ENCODE peak calls at places on chromosome 20, in ten cellular contexts. U is tibial nerve, D is transverse colon, Y is A549, P is GM12892, T is HCT116, I is heart left ventricle, B is Peyer's patch, N is NB4, J is spleen. Q is an unnamed sample.

GRCh38 chr20:3115190-3116107 is 30.9 kb upstream of the AVP start:
- DNase-seq in U (no peak), D (no peak), Y (peak), P (peak), T (peak), I (peak), B (no peak), N (peak), J (no peak), Q (no peak)

GRCh38 chr20:42219005-42219404 is 600.8 kb upstream of the CHD6 start:
- DNase-seq in U (no peak), D (no peak), Y (no peak), P (no peak), T (no peak), I (no peak), B (no peak), N (no peak), J (no peak), Q (no peak)

GRCh38 chr20:32585011-32585518 is at the start of gene NOL4L:
- DNase-seq in U (no peak), D (no peak), Y (no peak), P (no peak), T (no peak), I (peak), B (peak), N (peak), J (peak), Q (no peak)

GRCh38 chr20:15339264-15339663 is 1001.9 kb upstream of the FLRT3 start:
- DNase-seq in U (no peak), D (no peak), Y (no peak), P (no peak), T (no peak), I (no peak), B (no peak), N (no peak), J (no peak), Q (no peak)

GRCh38 chr20:5638023-5638422 is 112.2 kb upstream of the SHLD1 start:
- DNase-seq in U (no peak), D (no peak), Y (no peak), P (no peak), T (no peak), I (no peak), B (no peak), N (no peak), J (no peak), Q (no peak)

GRCh38 chr20:10369723-10370090 is 64.3 kb downstream of the MKKS start:
- DNase-seq in U (no peak), D (peak), Y (peak), P (no peak), T (no peak), I (no peak), B (no peak), N (no peak), J (no peak), Q (no peak)

GRCh38 chr20:37178839-37179670 is at the start of the genes MROH8 and RPN2:
- DNase-seq in U (peak), D (peak), Y (peak), P (peak), T (peak), I (peak), B (peak), N (peak), J (peak), Q (peak)

GRCh38 chr20:62838511-62838910 is 21.7 kb downstream of the COL9A3 start:
- DNase-seq in U (no peak), D (peak), Y (no peak), P (no peak), T (no peak), I (no peak), B (peak), N (no peak), J (peak), Q (no peak)

GRCh38 chr20:4026093-4026601 is 10.8 kb upstream of the RNF24 start:
- DNase-seq in U (no peak), D (no peak), Y (no peak), P (no peak), T (no peak), I (no peak), B (no peak), N (peak), J (no peak), Q (peak)

GRCh38 chr20:11895832-11896484 is 21.7 kb upstream of the BTBD3 start:
- DNase-seq in U (no peak), D (no peak), Y (no peak), P (no peak), T (no peak), I (no peak), B (no peak), N (no peak), J (no peak), Q (no peak)

GRCh38 chr20:2713285-2713684 is 20.7 kb downstream of the EBF4 start:
- DNase-seq in U (no peak), D (no peak), Y (peak), P (no peak), T (no peak), I (no peak), B (no peak), N (peak), J (no peak), Q (no peak)

GRCh38 chr20:63699466-63700198 is 3.2 kb downstream of the TNFRSF6B start:
- DNase-seq in U (peak), D (no peak), Y (no peak), P (no peak), T (no peak), I (peak), B (no peak), N (peak), J (peak), Q (no peak)

GRCh38 chr20:9576695-9577094 is 62.3 kb downstream of the LAMP5 start:
- DNase-seq in U (no peak), D (no peak), Y (no peak), P (no peak), T (no peak), I (no peak), B (no peak), N (no peak), J (no peak), Q (no peak)

GRCh38 chr20:31568041-31568731 is 36.9 kb upstream of the ID1 start:
- DNase-seq in U (no peak), D (no peak), Y (no peak), P (no peak), T (no peak), I (no peak), B (no peak), N (no peak), J (peak), Q (no peak)

GRCh38 chr20:31568773-31569162 is 36.3 kb upstream of the ID1 start:
- DNase-seq in U (no peak), D (no peak), Y (no peak), P (no peak), T (no peak), I (no peak), B (no peak), N (no peak), J (no peak), Q (no peak)

GRCh38 chr20:31569163-31570020 is 35.7 kb upstream of the ID1 start:
- DNase-seq in U (peak), D (peak), Y (peak), P (no peak), T (no peak), I (peak), B (peak), N (peak), J (peak), Q (no peak)

GRCh38 chr20:31570735-31571617 is 34.1 kb upstream of the ID1 start:
- DNase-seq in U (peak), D (peak), Y (no peak), P (no peak), T (no peak), I (peak), B (no peak), N (no peak), J (peak), Q (no peak)

DNA sequence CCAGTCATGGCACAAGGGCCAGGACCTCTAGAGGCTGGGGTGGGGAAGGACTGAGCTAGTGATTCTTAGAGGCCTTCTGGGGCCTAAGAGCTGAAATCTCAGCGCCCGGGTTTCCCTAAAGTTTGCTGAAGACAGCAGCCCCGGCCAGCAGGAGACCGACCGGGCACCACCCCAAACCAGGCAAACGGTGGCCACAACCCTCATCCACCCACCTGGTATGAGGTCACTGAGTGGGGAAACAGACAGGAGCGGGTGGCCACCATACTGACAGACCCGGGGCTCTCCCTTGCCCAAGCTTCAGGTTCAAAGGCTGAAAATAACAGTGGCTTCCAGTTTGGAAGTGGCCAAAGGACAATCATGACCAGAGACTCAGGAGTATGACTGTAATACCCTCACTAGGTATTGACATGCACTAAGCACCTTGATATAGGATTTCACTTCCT is 35.0 kb upstream of the ID1 start:
- DNase-seq in U (no peak), D (no peak), Y (no peak), P (no peak), T (no peak), I (no peak), B (no peak), N (no peak), J (no peak), Q (no peak)
- TF ChIP-seq POLR2A in U (no peak), D (no peak), Y (no peak), P (no peak), T (no peak), I (no peak), B (no peak), N (no peak), J (no peak), Q (no peak)

DNA sequence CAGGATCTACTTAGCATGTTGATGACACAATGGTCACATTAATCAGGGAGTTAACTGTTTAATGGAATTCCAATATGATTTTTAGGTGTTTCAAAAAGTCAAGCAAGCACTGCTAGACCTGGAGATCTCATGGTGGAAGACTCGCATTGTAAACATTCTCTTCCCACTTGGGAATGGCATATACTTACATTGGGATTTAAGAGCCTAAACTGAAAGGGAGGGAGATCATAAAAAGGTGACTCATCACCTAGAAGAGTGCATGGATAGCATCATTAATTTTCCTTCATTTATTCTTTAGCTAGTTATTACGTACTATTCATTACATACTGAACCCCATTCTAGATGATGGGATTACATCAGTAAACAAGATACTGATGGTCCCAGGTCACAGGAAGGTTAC is 185.4 kb downstream of the TASP1 start:
- DNase-seq in U (no peak), D (no peak), Y (no peak), P (no peak), T (no peak), I (no peak), B (no peak), N (no peak), J (no peak), Q (no peak)
- TF ChIP-seq POLR2A in U (no peak), D (no peak), Y (no peak), P (no peak), T (no peak), I (no peak), B (no peak), N (no peak), J (no peak), Q (no peak)

GRCh38 chr20:25296094-25297093 is 48.5 kb downstream of the PYGB start:
- DNase-seq in U (no peak), D (peak), Y (peak), P (peak), T (no peak), I (no peak), B (no peak), N (peak), J (peak), Q (no peak)
- TF ChIP-seq POLR2A in U (no peak), D (no peak), Y (peak), P (peak), T (no peak), I (no peak), B (no peak), N (no peak), J (no peak), Q (no peak)

GRCh38 chr20:22568872-22569344 is 15.5 kb downstream of the FOXA2 start:
- DNase-seq in U (no peak), D (peak), Y (no peak), P (no peak), T (no peak), I (no peak), B (no peak), N (no peak), J (no peak), Q (no peak)

GRCh38 chr20:22562620-22563019 is 21.8 kb downstream of the FOXA2 start:
- DNase-seq in U (no peak), D (no peak), Y (no peak), P (no peak), T (no peak), I (no peak), B (no peak), N (no peak), J (no peak), Q (no peak)

GRCh38 chr20:22567944-22568871 is 16.2 kb downstream of the FOXA2 start:
- DNase-seq in U (no peak), D (no peak), Y (no peak), P (no peak), T (no peak), I (no peak), B (no peak), N (no peak), J (no peak), Q (no peak)

GRCh38 chr20:22563062-22563965 is 21.1 kb downstream of the FOXA2 start:
- DNase-seq in U (no peak), D (no peak), Y (no peak), P (no peak), T (no peak), I (no peak), B (no peak), N (no peak), J (no peak), Q (no peak)

DNA sequence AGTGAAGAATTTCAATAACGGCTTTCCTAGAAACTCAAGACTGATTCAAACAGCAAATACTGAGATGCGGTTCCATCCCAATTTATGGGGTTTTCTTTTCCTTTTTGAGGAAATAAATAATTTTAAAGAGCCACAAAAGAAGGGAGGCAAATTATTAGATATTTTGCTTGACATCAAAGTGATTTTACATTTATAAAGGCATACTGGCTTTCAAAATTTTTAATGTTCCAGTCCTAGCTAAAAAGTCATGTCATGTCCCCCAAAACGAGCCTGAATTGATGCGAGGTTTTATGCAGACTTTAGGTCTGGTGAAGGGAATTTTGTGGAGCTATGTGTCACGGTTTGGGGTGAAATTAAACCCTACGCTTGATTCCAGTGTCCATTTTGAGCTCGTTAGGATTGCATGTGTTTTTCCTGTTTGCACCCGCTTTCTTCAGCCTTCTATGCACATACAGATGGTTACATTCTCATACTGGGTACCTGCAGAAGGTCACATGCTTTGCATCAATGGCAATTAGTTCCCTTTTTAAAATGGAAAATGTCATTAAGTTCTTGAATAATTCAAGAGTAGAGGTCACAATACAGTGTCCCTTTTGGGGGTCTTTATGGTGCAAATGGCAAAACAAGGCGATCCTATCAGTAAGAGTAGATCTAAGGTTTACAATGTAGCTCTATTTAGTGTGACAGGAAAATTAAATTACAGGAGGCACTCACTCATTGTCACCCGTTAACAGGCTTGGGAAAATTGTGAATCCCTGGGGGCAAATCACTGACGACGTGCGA is 17.3 kb downstream of the FOXA2 start:
- DNase-seq in U (no peak), D (no peak), Y (no peak), P (no peak), T (no peak), I (no peak), B (no peak), N (no peak), J (no peak), Q (no peak)
- TF ChIP-seq POLR2A in U (no peak), D (no peak), Y (no peak), P (no peak), T (no peak), I (no peak), B (no peak), N (no peak), J (no peak), Q (no peak)

Q was measured in prostate gland.